ENCODE peak calls at places on chromosomes 3 and 15, in nine cellular contexts. One of them, this sample, is unnamed.

GRCh38 chr15:92883643-92884458 is 16.3 kb upstream of the CHD2 start:
- DNase-seq in aorta: no peak
- DNase-seq in astrocyte of the spinal cord: peak; percentile 52
- DNase-seq in CD8-positive, alpha-beta memory T cell: no peak
- DNase-seq in cerebellar cortex: peak; percentile 48
- DNase-seq in neural crest cell: no peak
- DNase-seq in stimulated activated CD4-positive, alpha-beta T cell treated with anti-CD3 and anti-CD28 coated beads, TNF-alpha, amount 100 ng/mL, for 24 hours: no peak
- DNase-seq in cardiac fibroblast: peak; percentile 63
- DNase-seq in NCI-H748 treated with DMSO at 0.1 percent for 48 hours: peak; percentile 19
- DNase-seq in this sample: peak; percentile 58

GRCh38 chr3:13002398-13003124 is 70.7 kb downstream of the IQSEC1 start:
- DNase-seq in aorta: no peak
- DNase-seq in astrocyte of the spinal cord: peak; percentile 33
- DNase-seq in CD8-positive, alpha-beta memory T cell: no peak
- DNase-seq in cerebellar cortex: no peak
- DNase-seq in neural crest cell: no peak
- DNase-seq in stimulated activated CD4-positive, alpha-beta T cell treated with anti-CD3 and anti-CD28 coated beads, TNF-alpha, amount 100 ng/mL, for 24 hours: no peak
- DNase-seq in cardiac fibroblast: no peak
- DNase-seq in NCI-H748 treated with DMSO at 0.1 percent for 48 hours: no peak
- DNase-seq in this sample: peak; percentile 72

GRCh38 chr3:29382399-29382798 is 101.5 kb downstream of the RBMS3 start:
- DNase-seq in aorta: no peak
- DNase-seq in astrocyte of the spinal cord: peak; percentile 31
- DNase-seq in CD8-positive, alpha-beta memory T cell: no peak
- DNase-seq in cerebellar cortex: no peak
- DNase-seq in neural crest cell: no peak
- DNase-seq in stimulated activated CD4-positive, alpha-beta T cell treated with anti-CD3 and anti-CD28 coated beads, TNF-alpha, amount 100 ng/mL, for 24 hours: no peak
- DNase-seq in cardiac fibroblast: peak; percentile 79
- DNase-seq in NCI-H748 treated with DMSO at 0.1 percent for 48 hours: no peak
- DNase-seq in this sample: no peak

GRCh38 chr3:12817341-12817705 is 20.8 kb downstream of the CAND2 start:
- DNase-seq in aorta: no peak
- DNase-seq in astrocyte of the spinal cord: no peak
- DNase-seq in CD8-positive, alpha-beta memory T cell: no peak
- DNase-seq in cerebellar cortex: no peak
- DNase-seq in neural crest cell: no peak
- DNase-seq in stimulated activated CD4-positive, alpha-beta T cell treated with anti-CD3 and anti-CD28 coated beads, TNF-alpha, amount 100 ng/mL, for 24 hours: no peak
- DNase-seq in cardiac fibroblast: no peak
- DNase-seq in NCI-H748 treated with DMSO at 0.1 percent for 48 hours: no peak
- DNase-seq in this sample: no peak

GRCh38 chr15:50298340-50298739 is 32.8 kb upstream of the HDC start:
- DNase-seq in aorta: no peak
- DNase-seq in astrocyte of the spinal cord: no peak
- DNase-seq in CD8-positive, alpha-beta memory T cell: no peak
- DNase-seq in cerebellar cortex: no peak
- DNase-seq in neural crest cell: no peak
- DNase-seq in stimulated activated CD4-positive, alpha-beta T cell treated with anti-CD3 and anti-CD28 coated beads, TNF-alpha, amount 100 ng/mL, for 24 hours: no peak
- DNase-seq in cardiac fibroblast: no peak
- DNase-seq in NCI-H748 treated with DMSO at 0.1 percent for 48 hours: no peak
- DNase-seq in this sample: no peak

GRCh38 chr3:49602877-49603411 is 48.7 kb downstream of the BSN start:
- DNase-seq in aorta: no peak
- DNase-seq in astrocyte of the spinal cord: no peak
- DNase-seq in CD8-positive, alpha-beta memory T cell: peak; percentile 24
- DNase-seq in cerebellar cortex: peak; percentile 53
- DNase-seq in neural crest cell: no peak
- DNase-seq in stimulated activated CD4-positive, alpha-beta T cell treated with anti-CD3 and anti-CD28 coated beads, TNF-alpha, amount 100 ng/mL, for 24 hours: peak; percentile 40
- DNase-seq in cardiac fibroblast: no peak
- DNase-seq in NCI-H748 treated with DMSO at 0.1 percent for 48 hours: no peak
- DNase-seq in this sample: no peak

GRCh38 chr3:57851304-57851703 is 95.2 kb downstream of the SLMAP start:
- DNase-seq in aorta: no peak
- DNase-seq in astrocyte of the spinal cord: no peak
- DNase-seq in CD8-positive, alpha-beta memory T cell: no peak
- DNase-seq in cerebellar cortex: no peak
- DNase-seq in neural crest cell: no peak
- DNase-seq in stimulated activated CD4-positive, alpha-beta T cell treated with anti-CD3 and anti-CD28 coated beads, TNF-alpha, amount 100 ng/mL, for 24 hours: no peak
- DNase-seq in cardiac fibroblast: no peak
- DNase-seq in NCI-H748 treated with DMSO at 0.1 percent for 48 hours: no peak
- DNase-seq in this sample: no peak

GRCh38 chr3:10162147-10162546 is 2.6 kb upstream of the IRAK2 start:
- DNase-seq in aorta: no peak
- DNase-seq in astrocyte of the spinal cord: no peak
- DNase-seq in CD8-positive, alpha-beta memory T cell: no peak
- DNase-seq in cerebellar cortex: no peak
- DNase-seq in neural crest cell: no peak
- DNase-seq in stimulated activated CD4-positive, alpha-beta T cell treated with anti-CD3 and anti-CD28 coated beads, TNF-alpha, amount 100 ng/mL, for 24 hours: no peak
- DNase-seq in cardiac fibroblast: no peak
- DNase-seq in NCI-H748 treated with DMSO at 0.1 percent for 48 hours: no peak
- DNase-seq in this sample: peak; percentile 45

GRCh38 chr15:75531041-75531450 is 48.1 kb downstream of the PTPN9 start:
- DNase-seq in aorta: peak; percentile 68
- DNase-seq in astrocyte of the spinal cord: peak; percentile 68
- DNase-seq in CD8-positive, alpha-beta memory T cell: no peak
- DNase-seq in cerebellar cortex: peak; percentile 50
- DNase-seq in neural crest cell: no peak
- DNase-seq in stimulated activated CD4-positive, alpha-beta T cell treated with anti-CD3 and anti-CD28 coated beads, TNF-alpha, amount 100 ng/mL, for 24 hours: no peak
- DNase-seq in cardiac fibroblast: peak; percentile 91
- DNase-seq in NCI-H748 treated with DMSO at 0.1 percent for 48 hours: no peak
- DNase-seq in this sample: no peak

GRCh38 chr15:73745073-73745472 is 8.1 kb downstream of the INSYN1 start:
- DNase-seq in aorta: peak; percentile 6
- DNase-seq in astrocyte of the spinal cord: no peak
- DNase-seq in CD8-positive, alpha-beta memory T cell: no peak
- DNase-seq in cerebellar cortex: no peak
- DNase-seq in neural crest cell: no peak
- DNase-seq in stimulated activated CD4-positive, alpha-beta T cell treated with anti-CD3 and anti-CD28 coated beads, TNF-alpha, amount 100 ng/mL, for 24 hours: no peak
- DNase-seq in cardiac fibroblast: no peak
- DNase-seq in NCI-H748 treated with DMSO at 0.1 percent for 48 hours: no peak
- DNase-seq in this sample: no peak

GRCh38 chr15:49847937-49848823 is 227.3 kb downstream of the DTWD1 start:
- DNase-seq in aorta: no peak
- DNase-seq in astrocyte of the spinal cord: peak; percentile 98
- DNase-seq in CD8-positive, alpha-beta memory T cell: no peak
- DNase-seq in cerebellar cortex: no peak
- DNase-seq in neural crest cell: no peak
- DNase-seq in stimulated activated CD4-positive, alpha-beta T cell treated with anti-CD3 and anti-CD28 coated beads, TNF-alpha, amount 100 ng/mL, for 24 hours: no peak
- DNase-seq in cardiac fibroblast: peak; percentile 99
- DNase-seq in NCI-H748 treated with DMSO at 0.1 percent for 48 hours: no peak
- DNase-seq in this sample: no peak

GRCh38 chr15:66752078-66752477 is 50.0 kb downstream of the SMAD6 start:
- DNase-seq in aorta: peak; percentile 23
- DNase-seq in astrocyte of the spinal cord: no peak
- DNase-seq in CD8-positive, alpha-beta memory T cell: no peak
- DNase-seq in cerebellar cortex: no peak
- DNase-seq in neural crest cell: no peak
- DNase-seq in stimulated activated CD4-positive, alpha-beta T cell treated with anti-CD3 and anti-CD28 coated beads, TNF-alpha, amount 100 ng/mL, for 24 hours: no peak
- DNase-seq in cardiac fibroblast: no peak
- DNase-seq in NCI-H748 treated with DMSO at 0.1 percent for 48 hours: no peak
- DNase-seq in this sample: no peak

GRCh38 chr3:68057637-68058320 is 403.4 kb upstream of the SUCLG2 start:
- DNase-seq in aorta: no peak
- DNase-seq in astrocyte of the spinal cord: no peak
- DNase-seq in CD8-positive, alpha-beta memory T cell: peak; percentile 23
- DNase-seq in cerebellar cortex: no peak
- DNase-seq in neural crest cell: no peak
- DNase-seq in stimulated activated CD4-positive, alpha-beta T cell treated with anti-CD3 and anti-CD28 coated beads, TNF-alpha, amount 100 ng/mL, for 24 hours: peak; percentile 47
- DNase-seq in cardiac fibroblast: no peak
- DNase-seq in NCI-H748 treated with DMSO at 0.1 percent for 48 hours: no peak
- DNase-seq in this sample: no peak

GRCh38 chr3:174002543-174002942 is 605.0 kb downstream of the NLGN1 start:
- DNase-seq in aorta: no peak
- DNase-seq in astrocyte of the spinal cord: peak; percentile 19
- DNase-seq in CD8-positive, alpha-beta memory T cell: no peak
- DNase-seq in cerebellar cortex: no peak
- DNase-seq in neural crest cell: peak; percentile 1
- DNase-seq in stimulated activated CD4-positive, alpha-beta T cell treated with anti-CD3 and anti-CD28 coated beads, TNF-alpha, amount 100 ng/mL, for 24 hours: no peak
- DNase-seq in cardiac fibroblast: peak; percentile 16
- DNase-seq in NCI-H748 treated with DMSO at 0.1 percent for 48 hours: no peak
- DNase-seq in this sample: no peak

GRCh38 chr15:24772709-24773373 is 97.3 kb downstream of the NPAP1 start:
- DNase-seq in aorta: peak; percentile 82
- DNase-seq in astrocyte of the spinal cord: peak; percentile 87
- DNase-seq in CD8-positive, alpha-beta memory T cell: peak; percentile 13
- DNase-seq in cerebellar cortex: peak; percentile 78
- DNase-seq in neural crest cell: peak; percentile 69
- DNase-seq in stimulated activated CD4-positive, alpha-beta T cell treated with anti-CD3 and anti-CD28 coated beads, TNF-alpha, amount 100 ng/mL, for 24 hours: peak; percentile 13
- DNase-seq in cardiac fibroblast: peak; percentile 77
- DNase-seq in NCI-H748 treated with DMSO at 0.1 percent for 48 hours: no peak
- DNase-seq in this sample: no peak

GRCh38 chr3:99534951-99535704 is 103.3 kb upstream of the COL8A1 start:
- DNase-seq in aorta: no peak
- DNase-seq in astrocyte of the spinal cord: peak; percentile 87
- DNase-seq in CD8-positive, alpha-beta memory T cell: no peak
- DNase-seq in cerebellar cortex: no peak
- DNase-seq in neural crest cell: no peak
- DNase-seq in stimulated activated CD4-positive, alpha-beta T cell treated with anti-CD3 and anti-CD28 coated beads, TNF-alpha, amount 100 ng/mL, for 24 hours: no peak
- DNase-seq in cardiac fibroblast: peak; percentile 83
- DNase-seq in NCI-H748 treated with DMSO at 0.1 percent for 48 hours: no peak
- DNase-seq in this sample: no peak

GRCh38 chr3:41222508-41222907 is 23.2 kb downstream of the CTNNB1 start:
- DNase-seq in aorta: no peak
- DNase-seq in astrocyte of the spinal cord: no peak
- DNase-seq in CD8-positive, alpha-beta memory T cell: no peak
- DNase-seq in cerebellar cortex: no peak
- DNase-seq in neural crest cell: no peak
- DNase-seq in stimulated activated CD4-positive, alpha-beta T cell treated with anti-CD3 and anti-CD28 coated beads, TNF-alpha, amount 100 ng/mL, for 24 hours: no peak
- DNase-seq in cardiac fibroblast: peak; percentile 61
- DNase-seq in NCI-H748 treated with DMSO at 0.1 percent for 48 hours: no peak
- DNase-seq in this sample: no peak